ENCODE peak calls at places on chromosomes 12 and 14, in ten cellular contexts. One of them, this sample, is unnamed.

GRCh38 chr12:19706936-19707335 is 267.6 kb downstream of the AEBP2 start:
- DNase-seq in adipocyte: no peak
- DNase-seq in DMS153: no peak
- DNase-seq in Jurkat, Clone E6-1: no peak
- DNase-seq in naive thymus-derived CD8-positive, alpha-beta T cell: no peak
- DNase-seq in AG04450: no peak
- DNase-seq in activated T-helper 1 cell treated with Interleukin-2 at 50 U/mL for 16 hours: no peak
- DNase-seq in foreskin fibroblast: no peak
- DNase-seq in esophagus muscularis mucosa: no peak
- DNase-seq in iPS DF 6.9: no peak
- DNase-seq in this sample: no peak

GRCh38 chr14:96139879-96140278 is 64.8 kb upstream of the BDKRB2 start:
- DNase-seq in adipocyte: peak; percentile 36
- DNase-seq in DMS153: no peak
- DNase-seq in Jurkat, Clone E6-1: no peak
- DNase-seq in naive thymus-derived CD8-positive, alpha-beta T cell: no peak
- DNase-seq in AG04450: no peak
- DNase-seq in activated T-helper 1 cell treated with Interleukin-2 at 50 U/mL for 16 hours: no peak
- DNase-seq in foreskin fibroblast: no peak
- DNase-seq in esophagus muscularis mucosa: no peak
- DNase-seq in iPS DF 6.9: no peak
- DNase-seq in this sample: no peak

GRCh38 chr12:124917135-124917840 is 2.8 kb upstream of the UBC start:
- DNase-seq in adipocyte: peak; percentile 99
- DNase-seq in DMS153: no peak
- DNase-seq in Jurkat, Clone E6-1: peak; percentile 99
- DNase-seq in naive thymus-derived CD8-positive, alpha-beta T cell: peak; percentile 92
- DNase-seq in AG04450: peak; percentile 99
- DNase-seq in activated T-helper 1 cell treated with Interleukin-2 at 50 U/mL for 16 hours: peak; percentile 87
- DNase-seq in foreskin fibroblast: peak; percentile 100
- DNase-seq in esophagus muscularis mucosa: peak; percentile 99
- DNase-seq in iPS DF 6.9: peak; percentile 92
- DNase-seq in this sample: no peak

GRCh38 chr12:112901271-112901670 is 5.5 kb upstream of the OAS1 start:
- DNase-seq in adipocyte: no peak
- DNase-seq in DMS153: no peak
- DNase-seq in Jurkat, Clone E6-1: no peak
- DNase-seq in naive thymus-derived CD8-positive, alpha-beta T cell: no peak
- DNase-seq in AG04450: no peak
- DNase-seq in activated T-helper 1 cell treated with Interleukin-2 at 50 U/mL for 16 hours: no peak
- DNase-seq in foreskin fibroblast: no peak
- DNase-seq in esophagus muscularis mucosa: no peak
- DNase-seq in iPS DF 6.9: no peak
- DNase-seq in this sample: peak; percentile 8

GRCh38 chr12:38149395-38150073 is 167.0 kb upstream of the ALG10B start:
- DNase-seq in adipocyte: no peak
- DNase-seq in DMS153: no peak
- DNase-seq in Jurkat, Clone E6-1: no peak
- DNase-seq in naive thymus-derived CD8-positive, alpha-beta T cell: no peak
- DNase-seq in AG04450: no peak
- DNase-seq in activated T-helper 1 cell treated with Interleukin-2 at 50 U/mL for 16 hours: no peak
- DNase-seq in foreskin fibroblast: no peak
- DNase-seq in esophagus muscularis mucosa: peak; percentile 37
- DNase-seq in iPS DF 6.9: no peak
- DNase-seq in this sample: no peak

GRCh38 chr14:85528080-85528881 is 1.7 kb upstream of the FLRT2 start:
- DNase-seq in adipocyte: peak; percentile 90
- DNase-seq in DMS153: no peak
- DNase-seq in Jurkat, Clone E6-1: no peak
- DNase-seq in naive thymus-derived CD8-positive, alpha-beta T cell: no peak
- DNase-seq in AG04450: no peak
- DNase-seq in activated T-helper 1 cell treated with Interleukin-2 at 50 U/mL for 16 hours: no peak
- DNase-seq in foreskin fibroblast: peak; percentile 82
- DNase-seq in esophagus muscularis mucosa: no peak
- DNase-seq in iPS DF 6.9: no peak
- DNase-seq in this sample: peak; percentile 11

GRCh38 chr12:9132008-9132535 is 16.4 kb upstream of the A2M start:
- DNase-seq in adipocyte: peak; percentile 8
- DNase-seq in DMS153: no peak
- DNase-seq in Jurkat, Clone E6-1: no peak
- DNase-seq in naive thymus-derived CD8-positive, alpha-beta T cell: no peak
- DNase-seq in AG04450: no peak
- DNase-seq in activated T-helper 1 cell treated with Interleukin-2 at 50 U/mL for 16 hours: no peak
- DNase-seq in foreskin fibroblast: no peak
- DNase-seq in esophagus muscularis mucosa: no peak
- DNase-seq in iPS DF 6.9: no peak
- DNase-seq in this sample: no peak

GRCh38 chr14:70822706-70823185 is 13.4 kb upstream of the MAP3K9 start:
- DNase-seq in adipocyte: peak; percentile 70
- DNase-seq in DMS153: no peak
- DNase-seq in Jurkat, Clone E6-1: peak; percentile 14
- DNase-seq in naive thymus-derived CD8-positive, alpha-beta T cell: no peak
- DNase-seq in AG04450: no peak
- DNase-seq in activated T-helper 1 cell treated with Interleukin-2 at 50 U/mL for 16 hours: no peak
- DNase-seq in foreskin fibroblast: no peak
- DNase-seq in esophagus muscularis mucosa: no peak
- DNase-seq in iPS DF 6.9: peak; percentile 76
- DNase-seq in this sample: no peak

GRCh38 chr12:460301-461230 is 827 bp downstream of the B4GALNT3 start:
- DNase-seq in adipocyte: peak; percentile 47
- DNase-seq in DMS153: no peak
- DNase-seq in Jurkat, Clone E6-1: no peak
- DNase-seq in naive thymus-derived CD8-positive, alpha-beta T cell: no peak
- DNase-seq in AG04450: no peak
- DNase-seq in activated T-helper 1 cell treated with Interleukin-2 at 50 U/mL for 16 hours: no peak
- DNase-seq in foreskin fibroblast: no peak
- DNase-seq in esophagus muscularis mucosa: no peak
- DNase-seq in iPS DF 6.9: no peak
- DNase-seq in this sample: no peak

GRCh38 chr14:83520837-83521236 is 1987.2 kb upstream of the SEL1L start:
- DNase-seq in adipocyte: peak; percentile 84
- DNase-seq in DMS153: no peak
- DNase-seq in Jurkat, Clone E6-1: no peak
- DNase-seq in naive thymus-derived CD8-positive, alpha-beta T cell: no peak
- DNase-seq in AG04450: peak; percentile 32
- DNase-seq in activated T-helper 1 cell treated with Interleukin-2 at 50 U/mL for 16 hours: no peak
- DNase-seq in foreskin fibroblast: peak; percentile 85
- DNase-seq in esophagus muscularis mucosa: no peak
- DNase-seq in iPS DF 6.9: no peak
- DNase-seq in this sample: peak; percentile 77

GRCh38 chr14:23127861-23128260 is 8.8 kb upstream of the CEBPE start:
- DNase-seq in adipocyte: no peak
- DNase-seq in DMS153: no peak
- DNase-seq in Jurkat, Clone E6-1: no peak
- DNase-seq in naive thymus-derived CD8-positive, alpha-beta T cell: no peak
- DNase-seq in AG04450: no peak
- DNase-seq in activated T-helper 1 cell treated with Interleukin-2 at 50 U/mL for 16 hours: no peak
- DNase-seq in foreskin fibroblast: no peak
- DNase-seq in esophagus muscularis mucosa: no peak
- DNase-seq in iPS DF 6.9: no peak
- DNase-seq in this sample: no peak

GRCh38 chr12:52685406-52685890 is 5.2 kb upstream of the KRT1 start:
- DNase-seq in adipocyte: no peak
- DNase-seq in DMS153: no peak
- DNase-seq in Jurkat, Clone E6-1: no peak
- DNase-seq in naive thymus-derived CD8-positive, alpha-beta T cell: no peak
- DNase-seq in AG04450: no peak
- DNase-seq in activated T-helper 1 cell treated with Interleukin-2 at 50 U/mL for 16 hours: no peak
- DNase-seq in foreskin fibroblast: no peak
- DNase-seq in esophagus muscularis mucosa: no peak
- DNase-seq in iPS DF 6.9: no peak
- DNase-seq in this sample: no peak

GRCh38 chr14:61280092-61280525 is 1.0 kb downstream of the TMEM30B start:
- DNase-seq in adipocyte: no peak
- DNase-seq in DMS153: no peak
- DNase-seq in Jurkat, Clone E6-1: no peak
- DNase-seq in naive thymus-derived CD8-positive, alpha-beta T cell: no peak
- DNase-seq in AG04450: no peak
- DNase-seq in activated T-helper 1 cell treated with Interleukin-2 at 50 U/mL for 16 hours: peak; percentile 15
- DNase-seq in foreskin fibroblast: no peak
- DNase-seq in esophagus muscularis mucosa: peak; percentile 64
- DNase-seq in iPS DF 6.9: no peak
- DNase-seq in this sample: no peak

GRCh38 chr12:19778822-19779221 is 339.5 kb downstream of the AEBP2 start:
- DNase-seq in adipocyte: no peak
- DNase-seq in DMS153: no peak
- DNase-seq in Jurkat, Clone E6-1: no peak
- DNase-seq in naive thymus-derived CD8-positive, alpha-beta T cell: no peak
- DNase-seq in AG04450: no peak
- DNase-seq in activated T-helper 1 cell treated with Interleukin-2 at 50 U/mL for 16 hours: no peak
- DNase-seq in foreskin fibroblast: no peak
- DNase-seq in esophagus muscularis mucosa: no peak
- DNase-seq in iPS DF 6.9: no peak
- DNase-seq in this sample: no peak

GRCh38 chr14:38208825-38209562 is 1.3 kb downstream of the SSTR1 start:
- DNase-seq in adipocyte: peak; percentile 60
- DNase-seq in DMS153: peak; percentile 66
- DNase-seq in Jurkat, Clone E6-1: no peak
- DNase-seq in naive thymus-derived CD8-positive, alpha-beta T cell: no peak
- DNase-seq in AG04450: no peak
- DNase-seq in activated T-helper 1 cell treated with Interleukin-2 at 50 U/mL for 16 hours: no peak
- DNase-seq in foreskin fibroblast: peak; percentile 87
- DNase-seq in esophagus muscularis mucosa: no peak
- DNase-seq in iPS DF 6.9: no peak
- DNase-seq in this sample: no peak

GRCh38 chr12:3930216-3930615 is 57.0 kb upstream of the PARP11 start:
- DNase-seq in adipocyte: no peak
- DNase-seq in DMS153: no peak
- DNase-seq in Jurkat, Clone E6-1: no peak
- DNase-seq in naive thymus-derived CD8-positive, alpha-beta T cell: no peak
- DNase-seq in AG04450: no peak
- DNase-seq in activated T-helper 1 cell treated with Interleukin-2 at 50 U/mL for 16 hours: no peak
- DNase-seq in foreskin fibroblast: no peak
- DNase-seq in esophagus muscularis mucosa: no peak
- DNase-seq in iPS DF 6.9: no peak
- DNase-seq in this sample: no peak

GRCh38 chr12:120979862-120980696 is 1.7 kb downstream of the HNF1A start:
- DNase-seq in adipocyte: no peak
- DNase-seq in DMS153: no peak
- DNase-seq in Jurkat, Clone E6-1: no peak
- DNase-seq in naive thymus-derived CD8-positive, alpha-beta T cell: no peak
- DNase-seq in AG04450: no peak
- DNase-seq in activated T-helper 1 cell treated with Interleukin-2 at 50 U/mL for 16 hours: no peak
- DNase-seq in foreskin fibroblast: no peak
- DNase-seq in esophagus muscularis mucosa: no peak
- DNase-seq in iPS DF 6.9: no peak
- DNase-seq in this sample: no peak

GRCh38 chr14:30528119-30528518 is 30.8 kb upstream of the G2E3 start:
- DNase-seq in adipocyte: no peak
- DNase-seq in DMS153: no peak
- DNase-seq in Jurkat, Clone E6-1: no peak
- DNase-seq in naive thymus-derived CD8-positive, alpha-beta T cell: no peak
- DNase-seq in AG04450: no peak
- DNase-seq in activated T-helper 1 cell treated with Interleukin-2 at 50 U/mL for 16 hours: no peak
- DNase-seq in foreskin fibroblast: no peak
- DNase-seq in esophagus muscularis mucosa: no peak
- DNase-seq in iPS DF 6.9: no peak
- DNase-seq in this sample: no peak

GRCh38 chr12:97404549-97404948 is 58.1 kb upstream of the RMST start:
- DNase-seq in adipocyte: peak; percentile 32
- DNase-seq in DMS153: peak; percentile 67
- DNase-seq in Jurkat, Clone E6-1: peak; percentile 19
- DNase-seq in naive thymus-derived CD8-positive, alpha-beta T cell: no peak
- DNase-seq in AG04450: no peak
- DNase-seq in activated T-helper 1 cell treated with Interleukin-2 at 50 U/mL for 16 hours: no peak
- DNase-seq in foreskin fibroblast: no peak
- DNase-seq in esophagus muscularis mucosa: peak; percentile 86
- DNase-seq in iPS DF 6.9: peak; percentile 60
- DNase-seq in this sample: peak; percentile 57

GRCh38 chr14:29637406-29637805 is 290.2 kb downstream of the PRKD1 start:
- DNase-seq in adipocyte: peak; percentile 73
- DNase-seq in DMS153: peak; percentile 51
- DNase-seq in Jurkat, Clone E6-1: no peak
- DNase-seq in naive thymus-derived CD8-positive, alpha-beta T cell: no peak
- DNase-seq in AG04450: no peak
- DNase-seq in activated T-helper 1 cell treated with Interleukin-2 at 50 U/mL for 16 hours: no peak
- DNase-seq in foreskin fibroblast: peak; percentile 63
- DNase-seq in esophagus muscularis mucosa: no peak
- DNase-seq in iPS DF 6.9: no peak
- DNase-seq in this sample: peak; percentile 54

GRCh38 chr12:26748741-26749431 is 84.1 kb downstream of the ITPR2 start:
- DNase-seq in adipocyte: peak; percentile 64
- DNase-seq in DMS153: no peak
- DNase-seq in Jurkat, Clone E6-1: no peak
- DNase-seq in naive thymus-derived CD8-positive, alpha-beta T cell: no peak
- DNase-seq in AG04450: no peak
- DNase-seq in activated T-helper 1 cell treated with Interleukin-2 at 50 U/mL for 16 hours: no peak
- DNase-seq in foreskin fibroblast: peak; percentile 39
- DNase-seq in esophagus muscularis mucosa: no peak
- DNase-seq in iPS DF 6.9: no peak
- DNase-seq in this sample: no peak

GRCh38 chr12:93273834-93274705 is 103.7 kb upstream of the NUDT4 start:
- DNase-seq in adipocyte: peak; percentile 4
- DNase-seq in DMS153: no peak
- DNase-seq in Jurkat, Clone E6-1: peak; percentile 73
- DNase-seq in naive thymus-derived CD8-positive, alpha-beta T cell: no peak
- DNase-seq in AG04450: no peak
- DNase-seq in activated T-helper 1 cell treated with Interleukin-2 at 50 U/mL for 16 hours: no peak
- DNase-seq in foreskin fibroblast: no peak
- DNase-seq in esophagus muscularis mucosa: no peak
- DNase-seq in iPS DF 6.9: no peak
- DNase-seq in this sample: no peak

GRCh38 chr12:122096591-122097149 is 18.1 kb downstream of the MLXIP start:
- DNase-seq in adipocyte: no peak
- DNase-seq in DMS153: no peak
- DNase-seq in Jurkat, Clone E6-1: no peak
- DNase-seq in naive thymus-derived CD8-positive, alpha-beta T cell: no peak
- DNase-seq in AG04450: no peak
- DNase-seq in activated T-helper 1 cell treated with Interleukin-2 at 50 U/mL for 16 hours: no peak
- DNase-seq in foreskin fibroblast: no peak
- DNase-seq in esophagus muscularis mucosa: no peak
- DNase-seq in iPS DF 6.9: no peak
- DNase-seq in this sample: no peak

GRCh38 chr14:73713804-73714655 is at the start of gene PNMA1:
- DNase-seq in adipocyte: peak; percentile 96
- DNase-seq in DMS153: peak; percentile 67
- DNase-seq in Jurkat, Clone E6-1: peak; percentile 45
- DNase-seq in naive thymus-derived CD8-positive, alpha-beta T cell: peak; percentile 86
- DNase-seq in AG04450: no peak
- DNase-seq in activated T-helper 1 cell treated with Interleukin-2 at 50 U/mL for 16 hours: peak; percentile 82
- DNase-seq in foreskin fibroblast: peak; percentile 78
- DNase-seq in esophagus muscularis mucosa: no peak
- DNase-seq in iPS DF 6.9: no peak
- DNase-seq in this sample: peak; percentile 75

GRCh38 chr12:104575442-104575841 is 118.7 kb downstream of the CHST11 start:
- DNase-seq in adipocyte: no peak
- DNase-seq in DMS153: no peak
- DNase-seq in Jurkat, Clone E6-1: peak; percentile 60
- DNase-seq in naive thymus-derived CD8-positive, alpha-beta T cell: no peak
- DNase-seq in AG04450: no peak
- DNase-seq in activated T-helper 1 cell treated with Interleukin-2 at 50 U/mL for 16 hours: no peak
- DNase-seq in foreskin fibroblast: no peak
- DNase-seq in esophagus muscularis mucosa: no peak
- DNase-seq in iPS DF 6.9: no peak
- DNase-seq in this sample: peak; percentile 24

GRCh38 chr12:124637586-124637985 is 70.2 kb upstream of the NCOR2 start:
- DNase-seq in adipocyte: no peak
- DNase-seq in DMS153: no peak
- DNase-seq in Jurkat, Clone E6-1: no peak
- DNase-seq in naive thymus-derived CD8-positive, alpha-beta T cell: no peak
- DNase-seq in AG04450: no peak
- DNase-seq in activated T-helper 1 cell treated with Interleukin-2 at 50 U/mL for 16 hours: no peak
- DNase-seq in foreskin fibroblast: no peak
- DNase-seq in esophagus muscularis mucosa: no peak
- DNase-seq in iPS DF 6.9: no peak
- DNase-seq in this sample: no peak

GRCh38 chr12:121048442-121048841 is 9.4 kb upstream of the OASL start:
- DNase-seq in adipocyte: no peak
- DNase-seq in DMS153: no peak
- DNase-seq in Jurkat, Clone E6-1: no peak
- DNase-seq in naive thymus-derived CD8-positive, alpha-beta T cell: no peak
- DNase-seq in AG04450: no peak
- DNase-seq in activated T-helper 1 cell treated with Interleukin-2 at 50 U/mL for 16 hours: no peak
- DNase-seq in foreskin fibroblast: no peak
- DNase-seq in esophagus muscularis mucosa: no peak
- DNase-seq in iPS DF 6.9: no peak
- DNase-seq in this sample: no peak

GRCh38 chr14:91374897-91375747 is 42.5 kb downstream of the CCDC88C start:
- DNase-seq in adipocyte: no peak
- DNase-seq in DMS153: peak; percentile 80
- DNase-seq in Jurkat, Clone E6-1: peak; percentile 69
- DNase-seq in naive thymus-derived CD8-positive, alpha-beta T cell: peak; percentile 56
- DNase-seq in AG04450: no peak
- DNase-seq in activated T-helper 1 cell treated with Interleukin-2 at 50 U/mL for 16 hours: no peak
- DNase-seq in foreskin fibroblast: no peak
- DNase-seq in esophagus muscularis mucosa: no peak
- DNase-seq in iPS DF 6.9: no peak
- DNase-seq in this sample: peak; percentile 82

This sample was measured in SHP77 treated with DMSO at 0.1 percent for 48 hours.